ENCODE peak calls at places on chromosomes 3 and 15, in six cellular contexts. One of them, this sample, is unnamed.

GRCh38 chr3:72903004-72903403 is 15.2 kb downstream of the GXYLT2 start:
- DNase-seq in GM12878: no peak
- DNase-seq in IMR-90: peak; percentile 93
- DNase-seq in HepG2: peak; percentile 73
- DNase-seq in A549: peak; percentile 64
- DNase-seq in K562: no peak
- DNase-seq in this sample: no peak

GRCh38 chr15:62119224-62119925 is 45.7 kb downstream of the C2CD4B start:
- DNase-seq in HepG2: peak; percentile 51
- DNase-seq in IMR-90: peak; percentile 97
- DNase-seq in K562: no peak
- DNase-seq in GM12878: no peak
- DNase-seq in A549: peak; percentile 53
- DNase-seq in this sample: no peak

GRCh38 chr3:169758353-169758994 is 6.4 kb downstream of the TERC start:
- DNase-seq in HepG2: no peak
- DNase-seq in IMR-90: no peak
- DNase-seq in GM12878: no peak
- DNase-seq in K562: no peak
- DNase-seq in A549: no peak
- DNase-seq in this sample: no peak

GRCh38 chr3:189727898-189728297 is 96.7 kb downstream of the TP63 start:
- DNase-seq in K562: no peak
- DNase-seq in HepG2: no peak
- DNase-seq in GM12878: no peak
- DNase-seq in IMR-90: peak; percentile 69
- DNase-seq in A549: no peak
- DNase-seq in this sample: no peak

GRCh38 chr3:9793161-9793781 is 389 bp downstream of the ARPC4 start:
- DNase-seq in HepG2: peak; percentile 28
- DNase-seq in GM12878: no peak
- DNase-seq in K562: peak; percentile 93
- DNase-seq in IMR-90: peak; percentile 44
- DNase-seq in A549: no peak
- DNase-seq in this sample: peak; percentile 37

GRCh38 chr3:140580746-140581145 is 97.1 kb upstream of the TRIM42 start:
- DNase-seq in IMR-90: no peak
- DNase-seq in HepG2: no peak
- DNase-seq in GM12878: no peak
- DNase-seq in A549: no peak
- DNase-seq in K562: no peak
- DNase-seq in this sample: no peak

GRCh38 chr3:86793786-86794185 is 197.2 kb downstream of the VGLL3 start:
- DNase-seq in GM12878: no peak
- DNase-seq in K562: no peak
- DNase-seq in A549: no peak
- DNase-seq in IMR-90: peak; percentile 97
- DNase-seq in HepG2: peak; percentile 3
- DNase-seq in this sample: peak; percentile 7

GRCh38 chr3:154040283-154040682 is 80.9 kb upstream of the ARHGEF26 start:
- DNase-seq in IMR-90: peak; percentile 7
- DNase-seq in K562: no peak
- DNase-seq in A549: no peak
- DNase-seq in GM12878: no peak
- DNase-seq in HepG2: peak; percentile 23
- DNase-seq in this sample: no peak

GRCh38 chr3:146590521-146590920 is 14.6 kb downstream of the PLSCR5 start:
- DNase-seq in HepG2: no peak
- DNase-seq in IMR-90: peak; percentile 40
- DNase-seq in K562: no peak
- DNase-seq in A549: no peak
- DNase-seq in GM12878: no peak
- DNase-seq in this sample: no peak

GRCh38 chr3:7915356-7915755 is 586.3 kb upstream of the LMCD1 start:
- DNase-seq in A549: no peak
- DNase-seq in HepG2: no peak
- DNase-seq in GM12878: no peak
- DNase-seq in IMR-90: no peak
- DNase-seq in K562: no peak
- DNase-seq in this sample: no peak

GRCh38 chr3:2839886-2840285 is 270.3 kb downstream of the IL5RA start:
- DNase-seq in K562: no peak
- DNase-seq in A549: no peak
- DNase-seq in IMR-90: no peak
- DNase-seq in GM12878: no peak
- DNase-seq in HepG2: no peak
- DNase-seq in this sample: no peak

GRCh38 chr3:77411990-77412389 is 372.1 kb downstream of the ROBO2 start:
- DNase-seq in K562: no peak
- DNase-seq in A549: no peak
- DNase-seq in HepG2: no peak
- DNase-seq in GM12878: no peak
- DNase-seq in IMR-90: no peak
- DNase-seq in this sample: no peak

GRCh38 chr3:46848271-46849097 is 14.8 kb downstream of the MYL3 start:
- DNase-seq in A549: no peak
- DNase-seq in HepG2: no peak
- DNase-seq in K562: peak; percentile 60
- DNase-seq in GM12878: no peak
- DNase-seq in IMR-90: peak; percentile 22
- DNase-seq in this sample: peak; percentile 63

GRCh38 chr3:183477801-183478456 is 49.5 kb upstream of the MCF2L2 start:
- DNase-seq in IMR-90: no peak
- DNase-seq in A549: no peak
- DNase-seq in GM12878: no peak
- DNase-seq in HepG2: no peak
- DNase-seq in K562: no peak
- DNase-seq in this sample: no peak

DNA sequence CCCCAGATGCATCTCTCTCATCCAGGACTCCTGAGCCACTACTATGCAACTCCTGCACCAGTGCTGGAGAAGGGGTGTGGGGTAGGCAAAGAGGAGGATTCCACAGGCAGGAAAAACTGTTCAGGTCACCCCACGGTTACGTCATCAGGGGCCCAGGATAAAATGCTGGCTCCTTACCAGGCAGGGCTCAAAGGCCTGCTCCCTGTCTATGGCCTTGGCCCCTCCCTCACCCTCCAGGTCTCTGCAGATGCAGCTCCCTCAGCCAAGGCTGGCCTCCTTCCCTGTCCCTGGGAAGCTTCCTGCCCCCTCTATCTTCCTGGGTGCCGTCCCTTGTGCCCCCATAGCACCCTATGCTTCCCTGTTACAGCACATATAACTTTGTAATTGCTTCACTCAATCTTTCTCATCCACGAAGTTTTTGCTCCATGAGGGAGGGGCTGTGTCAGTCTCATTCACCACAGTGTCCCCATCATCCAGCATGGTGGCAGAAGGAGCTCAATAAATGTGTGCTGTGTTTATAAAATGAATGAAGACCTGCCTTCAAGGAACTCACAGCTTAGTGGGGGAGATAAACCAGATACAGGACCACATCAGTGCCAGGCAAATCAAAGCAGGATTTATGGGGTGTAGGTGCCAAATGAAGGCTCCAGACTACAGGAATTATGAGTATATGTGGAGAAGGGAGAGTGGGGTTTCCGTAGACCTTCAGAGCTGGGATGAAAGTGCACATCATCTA is 18.6 kb downstream of the KBTBD13 start:
- DNase-seq in K562: no peak
- DNase-seq in IMR-90: no peak
- DNase-seq in A549: no peak
- DNase-seq in HepG2: no peak
- DNase-seq in GM12878: no peak
- DNase-seq in this sample: no peak
- TF ChIP-seq BHLHE40 in K562: no peak
- TF ChIP-seq BHLHE40 in IMR-90: no peak
- TF ChIP-seq BHLHE40 in A549: no peak
- TF ChIP-seq BHLHE40 in HepG2: no peak
- TF ChIP-seq BHLHE40 in GM12878: no peak
- TF ChIP-seq BHLHE40 in this sample: no peak

GRCh38 chr3:24370352-24370751 is 124.3 kb downstream of the THRB start:
- DNase-seq in IMR-90: no peak
- DNase-seq in HepG2: no peak
- DNase-seq in A549: no peak
- DNase-seq in K562: no peak
- DNase-seq in GM12878: no peak
- DNase-seq in this sample: no peak
- TF ChIP-seq BHLHE40 in IMR-90: no peak
- TF ChIP-seq BHLHE40 in HepG2: no peak
- TF ChIP-seq BHLHE40 in A549: no peak
- TF ChIP-seq BHLHE40 in K562: no peak
- TF ChIP-seq BHLHE40 in GM12878: no peak
- TF ChIP-seq BHLHE40 in this sample: no peak

GRCh38 chr3:38805765-38806386 is 10.1 kb downstream of the SCN10A start:
- DNase-seq in IMR-90: peak; percentile 74
- DNase-seq in K562: peak; percentile 79
- DNase-seq in A549: peak; percentile 18
- DNase-seq in HepG2: peak; percentile 60
- DNase-seq in GM12878: peak; percentile 4
- DNase-seq in this sample: peak; percentile 72
- TF ChIP-seq BHLHE40 in IMR-90: no peak
- TF ChIP-seq BHLHE40 in K562: no peak
- TF ChIP-seq BHLHE40 in A549: no peak
- TF ChIP-seq BHLHE40 in HepG2: no peak
- TF ChIP-seq BHLHE40 in GM12878: no peak
- TF ChIP-seq BHLHE40 in this sample: no peak

DNA sequence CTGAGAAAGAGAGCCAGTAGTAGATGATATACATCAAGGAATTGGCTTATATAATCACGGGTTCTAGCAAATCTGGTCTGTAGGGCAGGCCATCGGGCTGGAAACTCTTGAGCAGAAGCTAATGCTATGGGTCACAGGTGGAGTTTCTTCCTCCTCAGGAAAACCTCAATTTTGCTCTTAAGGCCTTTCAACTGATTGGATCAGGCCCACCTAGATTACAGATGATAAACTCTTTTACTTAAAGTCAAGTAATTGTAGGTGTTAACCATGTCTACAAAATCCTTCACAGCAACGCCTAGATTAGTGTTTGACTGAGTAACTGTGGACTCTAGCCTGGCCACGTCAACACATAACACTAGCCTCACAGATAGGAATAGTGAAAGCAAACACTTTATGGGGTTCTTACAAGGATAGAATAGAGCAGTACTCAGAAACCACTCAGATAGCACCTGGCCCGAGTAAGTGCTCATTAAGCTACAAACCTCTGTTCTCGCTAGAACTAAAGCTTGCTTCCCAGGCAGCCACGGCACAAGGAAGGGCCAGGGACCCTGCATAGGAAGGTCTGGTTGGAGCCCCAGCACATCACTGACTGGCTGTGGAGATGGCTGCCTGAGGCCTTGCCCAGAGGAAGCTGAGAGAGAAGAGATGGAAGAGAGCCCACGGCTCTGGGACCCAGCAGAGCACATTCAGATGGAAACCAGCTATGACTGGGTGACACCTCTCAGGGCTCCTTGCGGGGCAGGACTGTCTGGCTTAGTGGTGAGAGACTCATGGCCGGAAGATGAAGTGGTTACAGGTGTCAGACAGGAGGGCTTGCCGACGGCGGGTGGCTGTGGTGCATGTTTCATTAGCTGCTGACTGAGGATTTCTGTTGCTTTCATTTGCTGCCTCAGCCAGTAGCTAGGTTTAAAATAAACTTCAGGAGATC is 202.5 kb upstream of the TLE3 start:
- DNase-seq in IMR-90: no peak
- DNase-seq in A549: no peak
- DNase-seq in K562: no peak
- DNase-seq in HepG2: no peak
- DNase-seq in GM12878: peak; percentile 78
- DNase-seq in this sample: no peak
- TF ChIP-seq BHLHE40 in IMR-90: no peak
- TF ChIP-seq BHLHE40 in A549: no peak
- TF ChIP-seq BHLHE40 in K562: no peak
- TF ChIP-seq BHLHE40 in HepG2: no peak
- TF ChIP-seq BHLHE40 in GM12878: peak; percentile 64
- TF ChIP-seq BHLHE40 in this sample: no peak